ENCODE peak calls at places on chromosome 10, in six cellular contexts. H is GM13977, J is adrenal gland, Y is lower lobe of right lung, C is retinal pigment epithelial cell, L is heart right ventricle. Q is an unnamed sample.

GRCh38 chr10:69100136-69100872 is 12.4 kb downstream of the SRGN start:
- DNase-seq in Y (no peak), H (no peak), C (no peak), L (no peak), J (peak; percentile 50), Q (no peak)

GRCh38 chr10:118449521-118449920 is 107.4 kb upstream of the FAM204A start:
- DNase-seq in C (no peak), H (no peak), L (no peak), J (no peak), Y (no peak), Q (no peak)

GRCh38 chr10:14192746-14193145 is 138.0 kb downstream of the FRMD4A start:
- DNase-seq in H (no peak), C (no peak), Y (no peak), L (no peak), J (no peak), Q (no peak)

GRCh38 chr10:52212062-52212461 is 102.0 kb upstream of the DKK1 start:
- DNase-seq in H (no peak), Y (no peak), J (no peak), C (no peak), L (no peak), Q (no peak)

GRCh38 chr10:108592926-108593325 is 1330.4 kb downstream of the XPNPEP1 start:
- DNase-seq in J (no peak), H (no peak), C (no peak), L (no peak), Y (no peak), Q (no peak)

GRCh38 chr10:67045404-67045803 is 119.6 kb downstream of the LRRTM3 start:
- DNase-seq in C (no peak), Y (no peak), H (no peak), L (no peak), J (no peak), Q (no peak)

GRCh38 chr10:49164587-49165188 is 23.5 kb downstream of the TMEM273 start:
- DNase-seq in H (peak; percentile 62), Y (no peak), J (peak; percentile 70), L (no peak), C (no peak), Q (peak; percentile 69)

GRCh38 chr10:95277201-95277570 is 13.6 kb downstream of the PDLIM1 start:
- DNase-seq in L (no peak), J (no peak), C (no peak), H (no peak), Y (no peak), Q (no peak)

GRCh38 chr10:22619111-22619510 is 95.3 kb downstream of the PIP4K2A start:
- DNase-seq in J (no peak), Y (no peak), C (no peak), L (no peak), H (no peak), Q (no peak)

GRCh38 chr10:13865758-13866491 is 279.2 kb downstream of the PRPF18 start:
- DNase-seq in J (peak; percentile 79), H (no peak), L (peak; percentile 32), C (no peak), Y (no peak), Q (peak; percentile 30)

GRCh38 chr10:6713716-6714115 is 133.6 kb upstream of the PRKCQ start:
- DNase-seq in H (no peak), C (no peak), J (no peak), L (no peak), Y (no peak), Q (no peak)

GRCh38 chr10:58695022-58695421 is 182.3 kb downstream of the BICC1 start:
- DNase-seq in H (no peak), Y (no peak), L (no peak), C (no peak), J (no peak), Q (no peak)

GRCh38 chr10:69425513-69426298 is 9.0 kb upstream of the TACR2 start:
- DNase-seq in H (no peak), Y (no peak), L (no peak), J (no peak), C (no peak), Q (no peak)

GRCh38 chr10:49744091-49744685 is 17.9 kb downstream of the OGDHL start:
- DNase-seq in H (no peak), J (peak; percentile 34), C (no peak), L (no peak), Y (no peak), Q (no peak)

GRCh38 chr10:71058308-71058707 is 154.1 kb upstream of the UNC5B start:
- DNase-seq in Y (no peak), L (no peak), J (no peak), H (no peak), C (no peak), Q (no peak)

GRCh38 chr10:3400368-3400767 is 227.8 kb upstream of the PITRM1 start:
- DNase-seq in L (no peak), H (no peak), C (peak; percentile 21), Y (no peak), J (no peak), Q (no peak)

GRCh38 chr10:128115356-128115755 is 10.9 kb downstream of the MKI67 start:
- DNase-seq in L (no peak), H (no peak), C (no peak), J (no peak), Y (no peak), Q (no peak)

GRCh38 chr10:128121750-128122412 is 4.3 kb downstream of the MKI67 start:
- DNase-seq in Y (no peak), L (no peak), C (no peak), H (no peak), J (no peak), Q (no peak)

GRCh38 chr10:128113026-128113425 is 13.2 kb downstream of the MKI67 start:
- DNase-seq in Y (no peak), C (no peak), H (no peak), J (no peak), L (no peak), Q (peak; percentile 19)

GRCh38 chr10:128116187-128116586 is 10.0 kb downstream of the MKI67 start:
- DNase-seq in Y (no peak), C (no peak), L (no peak), J (no peak), H (no peak), Q (no peak)

GRCh38 chr10:128116851-128117615 is 9.2 kb downstream of the MKI67 start:
- DNase-seq in Y (no peak), J (no peak), H (no peak), C (no peak), L (no peak), Q (peak; percentile 31)
- TF ChIP-seq CTCF in Y (no peak), J (no peak), H (peak; percentile 10), C (peak; percentile 32), L (no peak), Q (peak; percentile 57)

GRCh38 chr10:97686301-97686961 is 610 bp downstream of the AVPI1 start:
- DNase-seq in Y (no peak), H (no peak), L (no peak), J (no peak), C (no peak), Q (no peak)
- TF ChIP-seq CTCF in Y (no peak), H (peak; percentile 32), L (no peak), J (no peak), C (no peak), Q (no peak)

GRCh38 chr10:129658673-129659072 is 191.6 kb downstream of the MGMT start:
- DNase-seq in L (no peak), J (no peak), H (no peak), Y (no peak), C (no peak), Q (peak; percentile 48)
- TF ChIP-seq CTCF in L (peak; percentile 13), J (no peak), H (peak; percentile 44), Y (no peak), C (peak; percentile 52), Q (peak; percentile 67)

GRCh38 chr10:82221750-82222149 is 346.8 kb downstream of the NRG3 start:
- DNase-seq in L (no peak), H (no peak), J (no peak), C (no peak), Y (no peak), Q (no peak)
- TF ChIP-seq CTCF in L (no peak), H (peak; percentile 49), J (no peak), C (no peak), Y (peak; percentile 45), Q (no peak)

GRCh38 chr10:114239994-114240345 is 916 bp downstream of the VWA2 start:
- DNase-seq in H (no peak), L (no peak), J (no peak), C (no peak), Y (no peak), Q (no peak)

GRCh38 chr10:114243661-114244060 is 4.6 kb downstream of the VWA2 start:
- DNase-seq in L (no peak), Y (no peak), H (no peak), J (no peak), C (no peak), Q (no peak)

GRCh38 chr10:114244126-114244525 is 5.1 kb downstream of the VWA2 start:
- DNase-seq in H (no peak), J (no peak), Y (no peak), C (no peak), L (no peak), Q (no peak)

GRCh38 chr10:114242235-114242634 is 3.2 kb downstream of the VWA2 start:
- DNase-seq in C (no peak), J (no peak), Y (no peak), H (no peak), L (no peak), Q (no peak)

DNA sequence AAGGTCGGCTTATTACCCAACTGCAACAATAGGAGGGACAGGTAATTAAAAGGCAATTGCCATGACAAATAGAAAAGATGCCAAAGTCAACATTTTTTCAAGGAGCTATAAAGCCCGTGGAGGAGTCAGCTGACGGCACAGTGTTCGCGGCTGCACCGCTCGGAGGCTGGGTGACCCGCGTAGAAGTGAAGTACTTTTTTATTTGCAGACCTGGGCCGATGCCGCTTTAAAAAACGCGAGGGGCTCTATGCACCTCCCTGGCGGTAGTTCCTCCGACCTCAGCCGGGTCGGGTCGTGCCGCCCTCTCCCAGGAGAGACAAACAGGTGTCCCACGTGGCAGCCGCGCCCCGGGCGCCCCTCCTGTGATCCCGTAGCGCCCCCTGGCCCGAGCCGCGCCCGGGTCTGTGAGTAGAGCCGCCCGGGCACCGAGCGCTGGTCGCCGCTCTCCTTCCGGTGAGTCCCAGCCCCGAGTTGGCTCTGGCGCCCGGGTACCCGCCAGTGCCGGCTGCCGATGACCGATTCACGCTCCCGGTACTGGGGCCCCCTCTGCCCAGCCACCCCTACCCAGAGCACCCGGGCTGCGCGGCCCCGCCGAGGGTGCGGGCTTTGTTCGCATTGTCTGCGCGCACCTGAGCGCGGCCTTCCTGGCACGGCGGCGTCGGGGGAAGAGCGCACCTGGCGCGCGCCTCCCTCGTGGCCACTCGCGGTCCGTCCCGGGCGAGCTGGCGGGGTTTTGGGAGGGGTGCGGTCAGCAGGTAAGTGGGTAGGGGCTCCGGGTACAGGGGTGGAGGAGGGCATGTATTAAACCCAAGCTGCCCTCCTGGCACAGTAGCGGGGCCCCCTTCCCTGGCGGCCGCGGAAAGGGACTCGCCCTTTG is at the start of gene VWA2:
- DNase-seq in L (peak; percentile 47), C (no peak), H (peak; percentile 58), J (no peak), Y (peak; percentile 76), Q (peak; percentile 55)
- TF ChIP-seq CTCF in L (peak; percentile 53), C (peak; percentile 21), H (peak; percentile 28), J (no peak), Y (peak; percentile 42), Q (no peak)

Q was measured in endothelial cell.